ENCODE peak calls at places on chromosomes 5 and 9, in four cellular contexts. U is activated B cell treated with CpG ODN at 0.5 μM for 24 hours, H is IMR-90, G is pancreas. M is an unnamed sample.

GRCh38 chr9:2018162-2018643 is 3.1 kb downstream of the SMARCA2 start:
- DNase-seq in G (no peak), H (no peak), U (no peak), M (no peak)

GRCh38 chr5:102778478-102778877 is 23.4 kb downstream of the PAM start:
- DNase-seq in U (no peak), G (no peak), H (peak), M (no peak)

GRCh38 chr9:99093492-99093791 is 11.5 kb upstream of the TGFBR1 start:
- DNase-seq in H (no peak), U (no peak), G (no peak), M (no peak)

GRCh38 chr9:445033-445432 is 230.4 kb downstream of the DOCK8 start:
- DNase-seq in G (no peak), H (no peak), U (no peak), M (no peak)

GRCh38 chr9:23145467-23145866 is 680.6 kb downstream of the ELAVL2 start:
- DNase-seq in H (no peak), G (no peak), U (no peak), M (no peak)

GRCh38 chr9:81855538-81855937 is 72.7 kb upstream of the SPATA31D4 start:
- DNase-seq in G (no peak), U (no peak), H (peak), M (no peak)

GRCh38 chr9:76451234-76451633 is 7.7 kb upstream of the GCNT1 start:
- DNase-seq in G (no peak), U (no peak), H (peak), M (no peak)

GRCh38 chr5:76942581-76942980 is 10.3 kb upstream of the CRHBP start:
- DNase-seq in H (peak), G (no peak), U (no peak), M (no peak)

GRCh38 chr9:76359365-76359764 is 34.9 kb downstream of the RFK start:
- DNase-seq in H (no peak), G (no peak), U (no peak), M (no peak)

GRCh38 chr9:103713631-103714030 is 380.5 kb upstream of the SMC2 start:
- DNase-seq in U (no peak), G (no peak), H (no peak), M (no peak)

GRCh38 chr5:1343315-1343751 is 1.6 kb downstream of the CLPTM1L start:
- DNase-seq in H (no peak), G (peak), U (no peak), M (no peak)

GRCh38 chr5:59253625-59254024 is 639.9 kb downstream of the PDE4D start:
- DNase-seq in G (no peak), U (no peak), H (no peak), M (no peak)

GRCh38 chr5:91438871-91439270 is 55.8 kb upstream of the ARRDC3 start:
- DNase-seq in U (no peak), H (no peak), G (no peak), M (no peak)

GRCh38 chr9:15430920-15431844 is 8.5 kb downstream of the SNAPC3 start:
- DNase-seq in G (no peak), U (no peak), H (no peak), M (no peak)

GRCh38 chr5:162948677-162949076 is 488.7 kb upstream of the CCNG1 start:
- DNase-seq in G (no peak), U (no peak), H (no peak), M (no peak)

GRCh38 chr9:87269296-87269695 is 228.4 kb upstream of the DAPK1 start:
- DNase-seq in G (no peak), U (no peak), H (no peak), M (no peak)

GRCh38 chr5:138903113-138903789 is 28.1 kb upstream of the LRRTM2 start:
- DNase-seq in G (no peak), H (peak), U (no peak), M (no peak)

GRCh38 chr5:39479537-39479936 is 54.8 kb upstream of the DAB2 start:
- DNase-seq in U (no peak), H (no peak), G (no peak), M (no peak)

GRCh38 chr5:174454464-174454863 is 269.9 kb upstream of the MSX2 start:
- DNase-seq in G (no peak), U (no peak), H (no peak), M (no peak)

GRCh38 chr5:150155258-150156032 is at the start of gene PDGFRB:
- DNase-seq in H (peak), U (peak), G (peak), M (peak)

GRCh38 chr9:92808726-92809451 is 44.3 kb upstream of the BICD2 start:
- DNase-seq in G (peak), U (peak), H (peak), M (peak)
- TF ChIP-seq CTCF in G (no peak), U (no peak), H (peak), M (peak)

DNA sequence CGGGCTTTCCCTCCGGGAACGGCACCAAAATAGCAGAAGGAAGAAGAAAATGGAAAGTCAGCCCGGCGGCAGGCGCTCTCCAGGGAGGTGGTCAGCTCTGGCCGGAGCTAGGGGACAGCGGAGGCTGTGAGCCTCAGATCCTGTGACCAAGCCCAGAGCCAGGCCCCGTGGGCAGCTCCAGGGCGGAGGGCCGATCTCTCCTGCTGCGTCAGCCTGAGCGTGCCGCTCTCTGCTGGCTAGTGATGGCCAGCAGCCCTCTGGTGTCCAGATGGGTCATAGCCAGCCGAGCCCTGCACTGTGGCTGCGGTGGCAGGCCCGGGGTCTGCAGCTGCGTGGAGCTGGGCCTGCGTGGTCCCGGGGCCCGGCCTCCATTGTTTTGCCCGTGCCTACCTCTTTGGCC is 16.9 kb upstream of the NRARP start:
- DNase-seq in H (peak), U (no peak), G (peak), M (peak)
- TF ChIP-seq CTCF in H (peak), U (no peak), G (no peak), M (peak)

GRCh38 chr5:17248999-17249634 is 31.7 kb downstream of the BASP1 start:
- DNase-seq in U (no peak), G (no peak), H (peak), M (no peak)
- TF ChIP-seq CTCF in U (no peak), G (no peak), H (no peak), M (no peak)

GRCh38 chr9:10479172-10479571 is 133.6 kb downstream of the PTPRD start:
- DNase-seq in H (no peak), G (no peak), U (no peak), M (no peak)
- TF ChIP-seq CTCF in H (no peak), G (no peak), U (no peak), M (peak)